ENCODE peak calls at places on chromosomes 16 and 17, in eight cellular contexts. One of them, this sample, is unnamed.

GRCh38 chr16:715448-716249 is 731 bp downstream of the METRN start:
- DNase-seq in stimulated activated CD8-positive, alpha-beta memory T cell treated with anti-CD3 and anti-CD28 coated beads, Interleukin-15, amount 100 ng/mL, for 24 hours: no peak
- DNase-seq in HFF-Myc: no peak
- DNase-seq in endothelial cell: no peak
- DNase-seq in AG04450: no peak
- DNase-seq in GM23248: peak
- DNase-seq in mucosa of descending colon: no peak
- DNase-seq in activated T-cell treated with anti-CD3 and anti-CD28 coated beads, Interleukin-2, amount 50 U/mL, for 4 hours: no peak
- DNase-seq in this sample: no peak

GRCh38 chr17:76995352-76996105 is 127.3 kb downstream of the MGAT5B start:
- DNase-seq in stimulated activated CD8-positive, alpha-beta memory T cell treated with anti-CD3 and anti-CD28 coated beads, Interleukin-15, amount 100 ng/mL, for 24 hours: no peak
- DNase-seq in HFF-Myc: no peak
- DNase-seq in endothelial cell: no peak
- DNase-seq in AG04450: no peak
- DNase-seq in GM23248: no peak
- DNase-seq in mucosa of descending colon: no peak
- DNase-seq in activated T-cell treated with anti-CD3 and anti-CD28 coated beads, Interleukin-2, amount 50 U/mL, for 4 hours: no peak
- DNase-seq in this sample: no peak

GRCh38 chr16:31348578-31348977 is 6.4 kb upstream of the ITGAX start:
- DNase-seq in stimulated activated CD8-positive, alpha-beta memory T cell treated with anti-CD3 and anti-CD28 coated beads, Interleukin-15, amount 100 ng/mL, for 24 hours: no peak
- DNase-seq in HFF-Myc: no peak
- DNase-seq in endothelial cell: no peak
- DNase-seq in AG04450: no peak
- DNase-seq in GM23248: no peak
- DNase-seq in mucosa of descending colon: no peak
- DNase-seq in activated T-cell treated with anti-CD3 and anti-CD28 coated beads, Interleukin-2, amount 50 U/mL, for 4 hours: no peak
- DNase-seq in this sample: no peak

GRCh38 chr17:32323046-32323445 is 18.9 kb downstream of the C17orf75 start:
- DNase-seq in stimulated activated CD8-positive, alpha-beta memory T cell treated with anti-CD3 and anti-CD28 coated beads, Interleukin-15, amount 100 ng/mL, for 24 hours: no peak
- DNase-seq in HFF-Myc: no peak
- DNase-seq in endothelial cell: no peak
- DNase-seq in AG04450: no peak
- DNase-seq in GM23248: no peak
- DNase-seq in mucosa of descending colon: no peak
- DNase-seq in activated T-cell treated with anti-CD3 and anti-CD28 coated beads, Interleukin-2, amount 50 U/mL, for 4 hours: no peak
- DNase-seq in this sample: no peak

GRCh38 chr16:85652431-85653221 is 36.1 kb downstream of the GINS2 start:
- DNase-seq in stimulated activated CD8-positive, alpha-beta memory T cell treated with anti-CD3 and anti-CD28 coated beads, Interleukin-15, amount 100 ng/mL, for 24 hours: no peak
- DNase-seq in HFF-Myc: no peak
- DNase-seq in endothelial cell: no peak
- DNase-seq in AG04450: no peak
- DNase-seq in GM23248: peak
- DNase-seq in mucosa of descending colon: peak
- DNase-seq in activated T-cell treated with anti-CD3 and anti-CD28 coated beads, Interleukin-2, amount 50 U/mL, for 4 hours: no peak
- DNase-seq in this sample: no peak

GRCh38 chr16:87765473-87765775 is 362 bp downstream of the KLHDC4 start:
- DNase-seq in stimulated activated CD8-positive, alpha-beta memory T cell treated with anti-CD3 and anti-CD28 coated beads, Interleukin-15, amount 100 ng/mL, for 24 hours: peak
- DNase-seq in HFF-Myc: no peak
- DNase-seq in endothelial cell: peak
- DNase-seq in AG04450: no peak
- DNase-seq in GM23248: peak
- DNase-seq in mucosa of descending colon: no peak
- DNase-seq in activated T-cell treated with anti-CD3 and anti-CD28 coated beads, Interleukin-2, amount 50 U/mL, for 4 hours: peak
- DNase-seq in this sample: no peak

GRCh38 chr16:24801761-24802302 is 43.9 kb upstream of the SLC5A11 start:
- DNase-seq in stimulated activated CD8-positive, alpha-beta memory T cell treated with anti-CD3 and anti-CD28 coated beads, Interleukin-15, amount 100 ng/mL, for 24 hours: no peak
- DNase-seq in HFF-Myc: no peak
- DNase-seq in endothelial cell: no peak
- DNase-seq in AG04450: no peak
- DNase-seq in GM23248: no peak
- DNase-seq in mucosa of descending colon: no peak
- DNase-seq in activated T-cell treated with anti-CD3 and anti-CD28 coated beads, Interleukin-2, amount 50 U/mL, for 4 hours: no peak
- DNase-seq in this sample: no peak

GRCh38 chr16:85089485-85089884 is 22.8 kb downstream of the CIBAR2 start:
- DNase-seq in stimulated activated CD8-positive, alpha-beta memory T cell treated with anti-CD3 and anti-CD28 coated beads, Interleukin-15, amount 100 ng/mL, for 24 hours: no peak
- DNase-seq in HFF-Myc: no peak
- DNase-seq in endothelial cell: no peak
- DNase-seq in AG04450: no peak
- DNase-seq in GM23248: no peak
- DNase-seq in mucosa of descending colon: no peak
- DNase-seq in activated T-cell treated with anti-CD3 and anti-CD28 coated beads, Interleukin-2, amount 50 U/mL, for 4 hours: no peak
- DNase-seq in this sample: no peak

GRCh38 chr16:787978-788398 is at the start of gene RPUSD1:
- DNase-seq in stimulated activated CD8-positive, alpha-beta memory T cell treated with anti-CD3 and anti-CD28 coated beads, Interleukin-15, amount 100 ng/mL, for 24 hours: no peak
- DNase-seq in HFF-Myc: no peak
- DNase-seq in endothelial cell: no peak
- DNase-seq in AG04450: no peak
- DNase-seq in GM23248: no peak
- DNase-seq in mucosa of descending colon: no peak
- DNase-seq in activated T-cell treated with anti-CD3 and anti-CD28 coated beads, Interleukin-2, amount 50 U/mL, for 4 hours: no peak
- DNase-seq in this sample: no peak

This sample was measured in epithelial cell of proximal tubule.